ENCODE peak calls at places on chromosomes 6 and 20, in six cellular contexts. F, T, M, K, P and H are unnamed samples.

GRCh38 chr20:63635431-63636141 is 8.7 kb upstream of the GMEB2 start:
- DNase-seq in F (no peak), T (no peak), M (no peak), K (no peak), P (no peak), H (no peak)

GRCh38 chr6:68313911-68314310 is 321.2 kb upstream of the ADGRB3 start:
- DNase-seq in F (no peak), T (no peak), M (no peak), K (no peak), P (no peak), H (no peak)

GRCh38 chr6:18269253-18269652 is 4.9 kb upstream of the DEK start:
- DNase-seq in F (no peak), T (no peak), M (no peak), K (no peak), P (no peak), H (no peak)

GRCh38 chr6:29375191-29375590 is at the start of gene OR12D3:
- DNase-seq in F (no peak), T (no peak), M (no peak), K (no peak), P (no peak), H (no peak)

GRCh38 chr20:12847862-12848261 is 160.9 kb upstream of the SPTLC3 start:
- DNase-seq in F (no peak), T (no peak), M (no peak), K (no peak), P (no peak), H (no peak)

GRCh38 chr20:13865156-13865555 is 80.3 kb downstream of the NDUFAF5 start:
- DNase-seq in F (no peak), T (no peak), M (no peak), K (no peak), P (no peak), H (no peak)

GRCh38 chr20:23049201-23049932 is at the start of gene THBD:
- DNase-seq in F (peak; percentile 64), T (peak; percentile 88), M (peak; percentile 77), K (peak; percentile 73), P (peak; percentile 67), H (peak; percentile 81)

GRCh38 chr20:1817577-1818211 is 77.5 kb upstream of the SIRPA start:
- DNase-seq in F (no peak), T (no peak), M (no peak), K (peak; percentile 44), P (no peak), H (peak; percentile 12)

GRCh38 chr6:157498817-157499216 is 117.8 kb downstream of the ZDHHC14 start:
- DNase-seq in F (no peak), T (no peak), M (no peak), K (no peak), P (no peak), H (no peak)

GRCh38 chr6:32129297-32130088 is 595 bp downstream of the FKBPL start:
- DNase-seq in F (no peak), T (no peak), M (no peak), K (no peak), P (no peak), H (no peak)

GRCh38 chr20:53926428-53927028 is 143.9 kb downstream of the BCAS1 start:
- DNase-seq in F (no peak), T (no peak), M (peak; percentile 44), K (no peak), P (peak; percentile 52), H (no peak)

GRCh38 chr6:23728707-23729106 is 397.3 kb upstream of the NRSN1 start:
- DNase-seq in F (no peak), T (no peak), M (no peak), K (no peak), P (no peak), H (no peak)

GRCh38 chr6:125357515-125358256 is 55.9 kb upstream of the HDDC2 start:
- DNase-seq in F (no peak), T (peak; percentile 48), M (no peak), K (no peak), P (no peak), H (peak; percentile 87)

GRCh38 chr6:131135244-131136020 is at the start of gene AKAP7:
- DNase-seq in F (peak; percentile 76), T (peak; percentile 61), M (no peak), K (peak; percentile 84), P (peak; percentile 71), H (peak; percentile 80)

GRCh38 chr20:25361287-25361683 is 29.4 kb downstream of the ABHD12 start:
- DNase-seq in F (no peak), T (no peak), M (no peak), K (no peak), P (peak; percentile 28), H (no peak)

GRCh38 chr20:53215166-53215565 is 243.0 kb downstream of the TSHZ2 start:
- DNase-seq in F (no peak), T (no peak), M (no peak), K (no peak), P (no peak), H (no peak)

GRCh38 chr6:157219201-157220200 is 103.8 kb downstream of the TMEM242 start:
- DNase-seq in F (no peak), T (no peak), M (no peak), K (no peak), P (peak; percentile 18), H (no peak)

GRCh38 chr20:37699202-37699601 is 5.4 kb downstream of the CTNNBL1 start:
- DNase-seq in F (no peak), T (peak; percentile 65), M (no peak), K (no peak), P (no peak), H (no peak)

GRCh38 chr6:35728663-35729348 is 8.0 kb upstream of the ARMC12 start:
- DNase-seq in F (peak; percentile 57), T (peak; percentile 21), M (no peak), K (peak; percentile 88), P (no peak), H (peak; percentile 41)

GRCh38 chr20:45355209-45355608 is 7.0 kb upstream of the SDC4 start:
- DNase-seq in F (no peak), T (no peak), M (no peak), K (no peak), P (no peak), H (no peak)

GRCh38 chr6:42140051-42140450 is 2.4 kb downstream of the C6orf132 start:
- DNase-seq in F (no peak), T (no peak), M (no peak), K (no peak), P (peak; percentile 66), H (no peak)

GRCh38 chr6:158707826-158708225 is 58.0 kb downstream of the SYTL3 start:
- DNase-seq in F (no peak), T (no peak), M (no peak), K (no peak), P (no peak), H (peak; percentile 61)

GRCh38 chr6:138500867-138501446 is 1.7 kb upstream of the NHSL1 start:
- DNase-seq in F (no peak), T (no peak), M (no peak), K (no peak), P (no peak), H (no peak)

GRCh38 chr6:127384007-127384406 is 40.6 kb upstream of the ECHDC1 start:
- DNase-seq in F (no peak), T (no peak), M (no peak), K (no peak), P (no peak), H (no peak)

GRCh38 chr6:44681782-44682181 is 294.3 kb downstream of the CDC5L start:
- DNase-seq in F (no peak), T (no peak), M (no peak), K (no peak), P (no peak), H (no peak)

GRCh38 chr20:48375804-48376203 is 452.0 kb downstream of the PREX1 start:
- DNase-seq in F (no peak), T (no peak), M (no peak), K (no peak), P (no peak), H (no peak)

GRCh38 chr6:154548130-154548830 is 37.8 kb upstream of the CNKSR3 start:
- DNase-seq in F (peak; percentile 35), T (peak; percentile 25), M (no peak), K (no peak), P (no peak), H (peak; percentile 30)

GRCh38 chr20:51648571-51648947 is 106.0 kb upstream of the NFATC2 start:
- DNase-seq in F (no peak), T (no peak), M (no peak), K (no peak), P (no peak), H (no peak)

GRCh38 chr20:4813839-4814695 is 92.4 kb downstream of the PRND start:
- DNase-seq in F (no peak), T (peak; percentile 46), M (no peak), K (no peak), P (no peak), H (peak; percentile 41)
- H3K27ac ChIP-seq in F (peak overlapping the region; percentile 38), T (peak overlapping the region; percentile 28), M (peak overlapping the region; percentile 59), K (peak overlapping the region; percentile 86), P (no peak overlapping the region), H (peak overlapping the region; percentile 73)

DNA sequence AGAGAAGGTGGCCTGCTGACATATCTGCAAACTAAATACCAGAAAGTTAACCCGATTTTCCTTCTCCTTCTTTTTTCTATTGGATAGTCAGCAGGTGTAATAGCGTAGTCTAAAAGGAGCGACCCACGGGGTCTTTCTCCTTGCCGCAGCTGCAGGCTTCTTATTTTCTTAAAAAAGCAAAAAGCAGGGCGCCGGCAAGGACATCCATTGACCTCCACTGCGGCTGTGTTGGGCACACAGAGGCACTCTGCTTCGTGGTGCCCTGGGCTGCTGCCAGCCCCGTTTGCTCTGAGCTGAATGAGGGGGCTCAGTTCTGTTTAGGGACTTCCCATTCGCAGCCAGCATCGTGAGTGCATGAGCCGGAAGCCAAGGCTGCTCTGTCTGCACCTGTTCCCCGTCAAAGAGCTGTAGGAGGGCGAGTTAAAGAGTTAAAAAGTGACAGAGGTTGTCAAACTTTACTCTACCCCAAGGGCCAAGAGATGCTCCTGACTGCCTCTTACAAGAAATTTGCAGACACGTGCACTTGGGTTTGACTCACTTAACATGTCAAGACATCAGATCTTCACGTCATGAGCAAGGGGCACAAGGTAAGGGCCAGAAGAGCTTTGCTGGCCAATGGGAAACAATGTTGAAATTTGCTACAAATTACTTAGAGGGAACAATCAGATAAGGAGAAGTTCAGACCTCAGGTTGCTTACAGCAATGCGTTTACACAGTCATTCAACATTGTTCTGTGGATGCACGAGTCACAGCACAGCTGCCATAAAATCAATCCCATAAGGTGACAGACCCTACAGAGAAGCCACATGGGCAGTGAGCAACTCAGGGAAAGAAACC is 1.9 kb upstream of the SLC22A2 start:
- DNase-seq in F (no peak), T (no peak), M (no peak), K (no peak), P (no peak), H (no peak)
- H3K27ac ChIP-seq in F (no peak overlapping the region), T (no peak overlapping the region), M (no peak overlapping the region), K (no peak overlapping the region), P (no peak overlapping the region), H (no peak overlapping the region)

GRCh38 chr6:160420253-160420968 is 72.2 kb downstream of the SLC22A3 start:
- DNase-seq in F (no peak), T (no peak), M (no peak), K (no peak), P (no peak), H (no peak)
- H3K27ac ChIP-seq in F (peak overlapping the region; percentile 83), T (no peak overlapping the region), M (peak overlapping the region; percentile 85), K (no peak overlapping the region), P (no peak overlapping the region), H (no peak overlapping the region)

DNA sequence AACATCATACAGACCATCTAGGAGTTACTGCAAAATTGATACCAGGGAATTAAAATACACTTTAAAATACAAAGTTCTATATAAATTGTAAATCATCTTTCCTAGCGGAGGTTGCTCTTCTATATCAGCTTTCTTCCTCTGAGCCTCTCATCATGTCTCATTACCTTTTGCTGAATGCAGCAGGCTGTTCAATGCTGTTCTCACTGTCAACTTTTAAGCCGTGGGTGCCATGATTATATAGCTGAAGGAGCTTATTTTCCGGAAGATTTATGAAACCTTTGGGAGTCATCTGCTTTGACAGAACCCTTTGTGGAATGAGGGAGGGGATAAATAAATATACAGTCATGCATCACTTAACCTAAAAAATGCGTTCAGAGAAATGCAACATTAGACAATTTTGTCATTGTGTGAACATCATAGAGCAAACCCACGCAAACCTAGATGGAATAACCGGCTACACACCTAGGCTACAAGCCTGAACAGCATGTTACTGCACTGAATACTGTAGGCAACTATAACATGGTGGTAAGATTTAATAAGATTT is 102.3 kb upstream of the AKAP12 start:
- DNase-seq in F (no peak), T (no peak), M (no peak), K (no peak), P (no peak), H (no peak)
- H3K27ac ChIP-seq in F (peak overlapping the region; percentile 71), T (no peak overlapping the region), M (no peak overlapping the region), K (no peak overlapping the region), P (no peak overlapping the region), H (no peak overlapping the region)